ENCODE peak calls at places on chromosomes 6 and 20, in seven cellular contexts. Y, D, P, Z, A, H and O are unnamed samples.

GRCh38 chr20:54056762-54057639 is 13.4 kb downstream of the BCAS1 start:
- DNase-seq in Y (no peak), D (no peak), P (no peak), Z (no peak), A (no peak), H (no peak), O (no peak)

GRCh38 chr6:104601008-104601745 is 258.5 kb downstream of the HACE1 start:
- DNase-seq in Y (no peak), D (no peak), P (no peak), Z (no peak), A (no peak), H (no peak), O (no peak)

GRCh38 chr6:1390805-1391511 is 1.6 kb downstream of the FOXF2 start:
- DNase-seq in Y (peak), D (no peak), P (no peak), Z (no peak), A (no peak), H (no peak), O (no peak)

GRCh38 chr6:297571-298232 is 5.4 kb downstream of the DUSP22 start:
- DNase-seq in Y (no peak), D (no peak), P (no peak), Z (peak), A (no peak), H (no peak), O (no peak)

GRCh38 chr6:170147832-170148708 is 142.8 kb downstream of the DLL1 start:
- DNase-seq in Y (peak), D (no peak), P (peak), Z (no peak), A (peak), H (peak), O (no peak)

GRCh38 chr20:48761023-48761785 is 66.6 kb downstream of the PREX1 start:
- DNase-seq in Y (no peak), D (no peak), P (peak), Z (no peak), A (no peak), H (peak), O (no peak)

GRCh38 chr6:16130437-16130891 is 1.6 kb downstream of the MYLIP start:
- DNase-seq in Y (no peak), D (no peak), P (peak), Z (peak), A (no peak), H (no peak), O (no peak)

GRCh38 chr6:31614674-31615578 is at the start of gene AIF1:
- DNase-seq in Y (no peak), D (no peak), P (no peak), Z (no peak), A (no peak), H (no peak), O (no peak)

GRCh38 chr6:111105578-111105977 is 18.3 kb downstream of the SLC16A10 start:
- DNase-seq in Y (no peak), D (no peak), P (peak), Z (peak), A (peak), H (no peak), O (peak)

GRCh38 chr20:44083220-44083933 is 103.6 kb downstream of the JPH2 start:
- DNase-seq in Y (no peak), D (no peak), P (no peak), Z (peak), A (no peak), H (no peak), O (no peak)

GRCh38 chr6:118594877-118595276 is 46.8 kb downstream of the PLN start:
- DNase-seq in Y (no peak), D (no peak), P (no peak), Z (no peak), A (no peak), H (no peak), O (no peak)

GRCh38 chr6:64085126-64085525 is 449.5 kb downstream of the PHF3 start:
- DNase-seq in Y (no peak), D (no peak), P (no peak), Z (no peak), A (no peak), H (no peak), O (no peak)